ENCODE peak calls at places on chromosome 21, in four cellular contexts. Y is suprapubic skin, R is K562, D is HepG2. K is an unnamed sample. For H3K36me3, the result is how much of the 10 kb centered on the place peaks cover.

GRCh38 chr21:46557469-46557868 is 47.4 kb downstream of the S100B start:
- DNase-seq in R (no peak), D (no peak), Y (no peak), K (no peak)

GRCh38 chr21:26835027-26835713 is 10.0 kb downstream of the ADAMTS1 start:
- DNase-seq in R (no peak), D (no peak), Y (no peak), K (no peak)

GRCh38 chr21:41973427-41973831 is 19.6 kb upstream of the C2CD2 start:
- DNase-seq in Y (no peak), R (no peak), D (no peak), K (no peak)

GRCh38 chr21:27244796-27245195 is 277.9 kb upstream of the ADAMTS5 start:
- DNase-seq in R (no peak), D (no peak), Y (no peak), K (no peak)

GRCh38 chr21:21737186-21737585 is 739.0 kb downstream of the NCAM2 start:
- DNase-seq in D (no peak), Y (no peak), R (no peak), K (no peak)

GRCh38 chr21:17045214-17045835 is 467.5 kb upstream of the CXADR start:
- DNase-seq in Y (no peak), R (peak), D (no peak), K (no peak)

GRCh38 chr21:41769106-41769505 is 2.3 kb upstream of the RIPK4 start:
- DNase-seq in Y (peak), D (no peak), R (no peak), K (no peak)

GRCh38 chr21:24844672-24845071 is 762.6 kb downstream of the MRPL39 start:
- DNase-seq in R (no peak), Y (no peak), D (no peak), K (no peak)

GRCh38 chr21:41955516-41955915 is 1.7 kb upstream of the C2CD2 start:
- DNase-seq in D (no peak), R (no peak), Y (no peak), K (no peak)

GRCh38 chr21:42664614-42665013 is 11.2 kb downstream of the PDE9A start:
- DNase-seq in D (no peak), Y (no peak), R (no peak), K (no peak)

GRCh38 chr21:29289317-29289716 is 9.4 kb upstream of the BACH1 start:
- DNase-seq in Y (no peak), D (no peak), R (no peak), K (no peak)

GRCh38 chr21:26140185-26140584 is 30.4 kb downstream of the APP start:
- DNase-seq in D (peak), R (peak), Y (no peak), K (no peak)

GRCh38 chr21:38596264-38597042 is 98.2 kb upstream of the ERG start:
- DNase-seq in D (peak), R (no peak), Y (no peak), K (no peak)

GRCh38 chr21:45874716-45875415 is 106.7 kb upstream of the COL6A1 start:
- DNase-seq in R (peak), D (peak), Y (peak), K (no peak)

GRCh38 chr21:31052489-31053142 is 14.3 kb upstream of the KRTAP19-8 start:
- DNase-seq in D (no peak), R (no peak), Y (no peak), K (no peak)

GRCh38 chr21:25898671-25899070 is 163.9 kb downstream of the GABPA start:
- DNase-seq in D (no peak), Y (no peak), R (no peak), K (no peak)

GRCh38 chr21:28473530-28474225 is 519.0 kb downstream of the LTN1 start:
- DNase-seq in Y (no peak), R (no peak), D (no peak), K (no peak)

GRCh38 chr21:42107881-42108553 is 36.9 kb downstream of the UMODL1 start:
- DNase-seq in Y (no peak), D (peak), R (peak), K (no peak)

GRCh38 chr21:32772281-32773047 is 909 bp upstream of the PAXBP1 start:
- DNase-seq in Y (peak), D (no peak), R (peak), K (no peak)

GRCh38 chr21:30340714-30341573 is 3.5 kb upstream of the KRTAP27-1 start:
- DNase-seq in Y (no peak), R (peak), D (peak), K (peak)

GRCh38 chr21:40707271-40707670 is 139.7 kb downstream of the DSCAM start:
- DNase-seq in R (no peak), Y (no peak), D (no peak), K (no peak)

GRCh38 chr21:38500073-38500472 is 1.8 kb upstream of the ERG start:
- DNase-seq in R (no peak), D (no peak), Y (no peak), K (no peak)

GRCh38 chr21:42799516-42799915 is 79.8 kb downstream of the WDR4 start:
- DNase-seq in Y (no peak), D (no peak), R (no peak), K (no peak)

GRCh38 chr21:45998276-45998701 is 16.7 kb downstream of the COL6A1 start:
- DNase-seq in D (no peak), Y (peak), R (no peak), K (no peak)

GRCh38 chr21:21415741-21416140 is 417.5 kb downstream of the NCAM2 start:
- DNase-seq in R (no peak), Y (no peak), D (no peak), K (no peak)

GRCh38 chr21:46399686-46400085 is 59.0 kb upstream of the DIP2A start:
- DNase-seq in Y (no peak), D (no peak), R (no peak), K (no peak)

GRCh38 chr21:29351691-29352090 is 53.0 kb downstream of the BACH1 start:
- DNase-seq in D (no peak), R (no peak), Y (no peak), K (no peak)

GRCh38 chr21:31343680-31344480 is at the start of gene TIAM1:
- DNase-seq in D (no peak), Y (peak), R (no peak), K (no peak)

GRCh38 chr21:25881524-25882376 is 147.0 kb downstream of the GABPA start:
- DNase-seq in R (peak), Y (peak), D (peak), K (no peak)

GRCh38 chr21:35034203-35034926 is 14.7 kb downstream of the RUNX1 start:
- DNase-seq in R (no peak), Y (no peak), D (no peak), K (no peak)

GRCh38 chr21:35036521-35037383 is 12.3 kb downstream of the RUNX1 start:
- DNase-seq in Y (no peak), R (no peak), D (peak), K (no peak)

GRCh38 chr21:35035116-35035515 is 14.0 kb downstream of the RUNX1 start:
- DNase-seq in D (no peak), Y (no peak), R (no peak), K (no peak)

GRCh38 chr21:35035581-35035980 is 13.5 kb downstream of the RUNX1 start:
- DNase-seq in R (no peak), D (no peak), Y (no peak), K (no peak)

DNA sequence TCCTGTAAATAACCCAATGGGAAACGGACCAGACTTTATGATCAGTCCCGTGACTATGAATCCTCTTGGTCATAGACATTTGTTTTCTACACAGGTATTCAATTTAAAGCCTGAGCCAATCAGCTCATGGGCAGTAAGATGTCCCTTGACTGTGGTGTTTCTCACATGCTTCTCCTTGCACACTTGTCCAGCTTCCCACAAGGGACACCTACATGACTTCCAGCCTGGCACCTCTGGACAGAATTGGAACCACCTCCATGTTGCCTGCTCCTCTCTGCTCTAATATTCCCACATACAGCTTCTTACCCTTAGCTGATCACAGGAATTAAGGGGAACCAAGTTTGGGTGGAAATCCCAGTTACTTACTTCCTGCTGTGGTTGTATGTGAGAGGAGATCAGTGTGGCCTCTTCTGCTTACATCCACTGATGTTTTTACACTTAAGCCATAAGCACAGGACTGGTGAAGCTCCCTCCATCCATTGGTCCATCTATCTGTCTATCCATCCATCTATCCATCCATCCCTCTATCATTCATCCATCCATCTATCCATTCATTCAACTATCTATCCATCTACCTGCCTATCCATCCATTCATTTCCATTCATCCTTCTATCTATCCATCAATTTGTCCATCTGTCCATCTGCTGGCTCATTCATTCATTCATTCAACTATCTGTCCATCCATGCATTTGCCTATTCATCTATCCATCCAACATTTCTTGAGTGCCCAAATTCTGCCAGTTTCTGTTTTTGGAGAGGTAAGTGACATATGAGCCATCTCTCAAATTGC is 16.4 kb downstream of the RUNX1 start:
- DNase-seq in Y (no peak), R (no peak), D (no peak), K (no peak)
- H3K36me3 ChIP-seq in Y (under half), R (under half), D (under half), K (under half)

GRCh38 chr21:14308234-14308633 is 74.7 kb downstream of the HSPA13 start:
- DNase-seq in Y (no peak), D (no peak), R (no peak), K (no peak)

GRCh38 chr21:14303731-14304488 is 79.0 kb downstream of the HSPA13 start:
- DNase-seq in R (no peak), D (no peak), Y (no peak), K (no peak)

GRCh38 chr21:14306143-14306907 is 76.6 kb downstream of the HSPA13 start:
- DNase-seq in D (no peak), Y (no peak), R (peak), K (peak)
- H3K4me3 ChIP-seq in D (no peak), Y (no peak), R (no peak), K (no peak)

DNA sequence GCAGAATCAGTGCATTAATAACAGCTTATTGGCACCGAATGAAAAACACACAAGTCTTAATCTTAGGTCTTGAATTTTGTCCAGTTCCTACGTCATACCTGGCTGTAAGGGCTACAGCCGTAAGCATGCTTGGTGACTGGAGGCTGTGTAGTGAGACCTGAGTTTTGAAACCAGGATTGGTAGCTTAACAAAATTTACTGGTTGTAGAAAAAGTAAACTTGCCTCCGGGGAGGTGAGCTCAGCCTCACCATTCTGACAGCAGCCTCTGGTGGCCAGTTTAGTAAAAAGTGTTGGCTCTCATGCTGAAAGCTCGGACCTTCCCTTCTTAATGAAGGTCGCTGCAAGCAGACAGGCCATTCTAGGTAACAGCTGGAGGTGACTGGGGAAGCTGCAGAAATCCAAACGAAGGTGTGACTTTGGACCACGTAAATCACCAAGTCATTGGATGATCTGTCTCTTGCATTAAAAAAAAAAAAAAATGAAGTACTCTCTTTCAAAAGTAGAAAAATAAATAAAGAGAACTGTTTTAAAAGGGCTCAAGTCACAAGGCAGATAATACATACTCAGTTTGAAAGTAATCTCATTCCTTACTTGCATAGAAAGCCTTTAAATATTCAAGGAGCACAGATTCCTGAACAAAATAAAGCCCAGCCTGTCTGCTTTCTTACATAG is 48.8 kb downstream of the HLCS start:
- DNase-seq in D (peak), R (peak), Y (no peak), K (no peak)
- TF ChIP-seq POLR2AphosphoS5 in D (no peak), R (no peak), Y (no peak), K (no peak)

GRCh38 chr21:44780140-44780508 is 21.5 kb downstream of the UBE2G2 start:
- DNase-seq in D (no peak), R (no peak), Y (no peak), K (no peak)
- H3K36me3 ChIP-seq in D (under half), R (half or more), Y (under half), K (half or more)

GRCh38 chr21:37393786-37394185 is 27.2 kb downstream of the DYRK1A start:
- DNase-seq in Y (no peak), D (no peak), R (no peak), K (no peak)

GRCh38 chr21:37385179-37385765 is 18.7 kb downstream of the DYRK1A start:
- DNase-seq in R (no peak), Y (no peak), D (no peak), K (no peak)

GRCh38 chr21:37393030-37393429 is 26.5 kb downstream of the DYRK1A start:
- DNase-seq in Y (no peak), D (no peak), R (no peak), K (no peak)

GRCh38 chr21:37386151-37386550 is 19.6 kb downstream of the DYRK1A start:
- DNase-seq in D (no peak), R (no peak), Y (no peak), K (no peak)

DNA sequence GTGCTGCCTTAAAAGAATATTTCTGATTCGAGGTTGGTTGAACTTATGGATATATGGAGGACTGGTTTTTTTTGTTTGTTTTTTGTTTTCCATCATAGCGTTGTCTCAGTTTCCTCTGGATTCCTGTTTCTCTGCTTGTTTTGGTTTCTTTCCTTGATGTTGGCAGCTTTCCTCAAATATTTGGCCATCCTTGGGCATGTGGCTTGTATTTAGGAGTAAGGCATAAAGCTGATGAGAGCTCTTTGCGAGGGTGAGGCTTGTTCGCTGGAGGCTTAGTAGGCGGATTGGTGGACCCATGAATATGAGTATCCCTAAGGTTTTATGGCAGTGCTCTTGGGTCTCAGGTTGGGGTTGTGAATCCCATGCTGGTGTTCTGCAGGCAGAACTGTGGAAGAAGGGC is 22.9 kb downstream of the DYRK1A start:
- DNase-seq in R (no peak), Y (no peak), D (no peak), K (no peak)
- H3K4me3 ChIP-seq in R (no peak), Y (no peak), D (no peak), K (no peak)

DNA sequence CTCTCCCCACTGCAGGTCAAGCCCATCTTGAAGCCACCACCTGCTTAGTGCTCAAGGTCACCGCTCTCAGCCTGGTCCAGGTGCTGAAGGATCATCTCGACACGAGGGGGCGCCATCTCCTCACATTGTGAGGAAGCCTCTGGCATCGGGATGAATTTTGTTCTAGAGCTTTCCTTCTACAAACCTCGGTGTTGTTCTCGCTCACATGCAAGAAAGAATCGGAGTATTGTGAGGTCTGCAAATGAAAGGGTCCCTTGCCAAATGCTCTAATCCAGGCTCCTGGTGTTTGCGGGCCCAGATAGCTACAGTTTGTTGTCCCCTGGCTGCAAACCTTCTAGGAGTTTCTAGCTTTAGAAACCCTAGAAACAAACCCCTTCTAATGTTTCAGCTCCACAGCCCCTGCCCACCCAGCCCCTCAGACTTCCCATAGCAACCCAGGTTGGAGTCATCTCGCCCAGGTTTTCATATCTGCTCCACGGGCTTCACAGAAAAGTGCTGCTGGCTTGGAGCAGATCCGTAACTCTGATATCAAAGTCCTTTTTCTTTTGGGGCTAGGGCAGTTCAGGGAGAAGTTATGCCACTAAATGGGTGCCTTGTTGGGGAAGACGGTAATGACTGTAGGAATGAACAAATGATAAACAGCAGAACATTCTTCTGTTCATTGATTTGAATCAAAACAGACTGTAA is 8.6 kb upstream of the ATP5PO start:
- DNase-seq in Y (peak), D (peak), R (peak), K (peak)
- TF ChIP-seq POLR2AphosphoS5 in Y (no peak), D (no peak), R (no peak), K (no peak)

K was measured in SK-N-MC.